ENCODE peak calls at places on chromosomes 4 and X, in ten cellular contexts. One of them, this sample, is unnamed.

GRCh38 chr4:56286763-56287162 is 100.5 kb downstream of the AASDH start:
- DNase-seq in neuronal stem cell: no peak
- DNase-seq in SK-N-SH: no peak
- DNase-seq in psoas muscle: no peak
- DNase-seq in upper lobe of left lung: no peak
- DNase-seq in tibial artery: no peak
- DNase-seq in mucosa of descending colon: no peak
- DNase-seq in mesendoderm: peak; percentile 16
- DNase-seq in cardiac muscle cell: peak; percentile 34
- DNase-seq in lower lobe of right lung: no peak
- DNase-seq in this sample: no peak

GRCh38 chrX:57453901-57454300 is 137.9 kb upstream of the ZXDB start:
- DNase-seq in neuronal stem cell: no peak
- DNase-seq in SK-N-SH: peak; percentile 3
- DNase-seq in psoas muscle: no peak
- DNase-seq in upper lobe of left lung: no peak
- DNase-seq in tibial artery: no peak
- DNase-seq in mucosa of descending colon: no peak
- DNase-seq in mesendoderm: peak; percentile 65
- DNase-seq in cardiac muscle cell: peak; percentile 8
- DNase-seq in lower lobe of right lung: no peak
- DNase-seq in this sample: peak; percentile 47

GRCh38 chr4:108018038-108018883 is 28.6 kb downstream of the HADH start:
- DNase-seq in neuronal stem cell: peak; percentile 82
- DNase-seq in SK-N-SH: peak; percentile 72
- DNase-seq in psoas muscle: peak; percentile 83
- DNase-seq in upper lobe of left lung: no peak
- DNase-seq in tibial artery: peak; percentile 85
- DNase-seq in mucosa of descending colon: no peak
- DNase-seq in mesendoderm: peak; percentile 81
- DNase-seq in cardiac muscle cell: peak; percentile 83
- DNase-seq in lower lobe of right lung: peak; percentile 73
- DNase-seq in this sample: peak; percentile 87

GRCh38 chr4:122500852-122501501 is 44.5 kb upstream of the IL2 start:
- DNase-seq in neuronal stem cell: no peak
- DNase-seq in SK-N-SH: no peak
- DNase-seq in psoas muscle: no peak
- DNase-seq in upper lobe of left lung: no peak
- DNase-seq in tibial artery: no peak
- DNase-seq in mucosa of descending colon: no peak
- DNase-seq in mesendoderm: peak; percentile 5
- DNase-seq in cardiac muscle cell: peak; percentile 85
- DNase-seq in lower lobe of right lung: no peak
- DNase-seq in this sample: no peak

GRCh38 chr4:169270156-169270809 is 473 bp downstream of the SH3RF1 start:
- DNase-seq in neuronal stem cell: no peak
- DNase-seq in SK-N-SH: peak; percentile 87
- DNase-seq in psoas muscle: peak; percentile 81
- DNase-seq in upper lobe of left lung: peak; percentile 92
- DNase-seq in tibial artery: peak; percentile 87
- DNase-seq in mucosa of descending colon: peak; percentile 78
- DNase-seq in mesendoderm: peak; percentile 78
- DNase-seq in cardiac muscle cell: peak; percentile 68
- DNase-seq in lower lobe of right lung: peak; percentile 75
- DNase-seq in this sample: peak; percentile 64

GRCh38 chr4:9898596-9899345 is 117.3 kb downstream of the DRD5 start:
- DNase-seq in neuronal stem cell: peak; percentile 49
- DNase-seq in SK-N-SH: peak; percentile 50
- DNase-seq in psoas muscle: no peak
- DNase-seq in upper lobe of left lung: no peak
- DNase-seq in tibial artery: no peak
- DNase-seq in mucosa of descending colon: no peak
- DNase-seq in mesendoderm: peak; percentile 92
- DNase-seq in cardiac muscle cell: peak; percentile 85
- DNase-seq in lower lobe of right lung: no peak
- DNase-seq in this sample: peak; percentile 60

GRCh38 chrX:134369576-134369975 is 90.4 kb upstream of the HPRT1 start:
- DNase-seq in neuronal stem cell: no peak
- DNase-seq in SK-N-SH: no peak
- DNase-seq in psoas muscle: no peak
- DNase-seq in upper lobe of left lung: no peak
- DNase-seq in tibial artery: no peak
- DNase-seq in mucosa of descending colon: no peak
- DNase-seq in mesendoderm: no peak
- DNase-seq in cardiac muscle cell: no peak
- DNase-seq in lower lobe of right lung: no peak
- DNase-seq in this sample: no peak

GRCh38 chr4:107931775-107932321 is 499 bp downstream of the CYP2U1 start:
- DNase-seq in neuronal stem cell: no peak
- DNase-seq in SK-N-SH: no peak
- DNase-seq in psoas muscle: no peak
- DNase-seq in upper lobe of left lung: peak; percentile 85
- DNase-seq in tibial artery: peak; percentile 68
- DNase-seq in mucosa of descending colon: peak; percentile 66
- DNase-seq in mesendoderm: no peak
- DNase-seq in cardiac muscle cell: no peak
- DNase-seq in lower lobe of right lung: peak; percentile 52
- DNase-seq in this sample: no peak

GRCh38 chr4:101008503-101008902 is 338.8 kb downstream of the PPP3CA start:
- DNase-seq in neuronal stem cell: no peak
- DNase-seq in SK-N-SH: no peak
- DNase-seq in psoas muscle: no peak
- DNase-seq in upper lobe of left lung: no peak
- DNase-seq in tibial artery: no peak
- DNase-seq in mucosa of descending colon: no peak
- DNase-seq in mesendoderm: no peak
- DNase-seq in cardiac muscle cell: no peak
- DNase-seq in lower lobe of right lung: no peak
- DNase-seq in this sample: no peak

GRCh38 chr4:60744767-60745166 is 455.4 kb upstream of the ADGRL3 start:
- DNase-seq in neuronal stem cell: no peak
- DNase-seq in SK-N-SH: no peak
- DNase-seq in psoas muscle: no peak
- DNase-seq in upper lobe of left lung: no peak
- DNase-seq in tibial artery: no peak
- DNase-seq in mucosa of descending colon: no peak
- DNase-seq in mesendoderm: peak; percentile 48
- DNase-seq in cardiac muscle cell: peak; percentile 28
- DNase-seq in lower lobe of right lung: no peak
- DNase-seq in this sample: no peak

GRCh38 chr4:8383016-8383415 is 57.5 kb downstream of the ACOX3 start:
- DNase-seq in neuronal stem cell: no peak
- DNase-seq in SK-N-SH: no peak
- DNase-seq in psoas muscle: peak; percentile 46
- DNase-seq in upper lobe of left lung: no peak
- DNase-seq in tibial artery: no peak
- DNase-seq in mucosa of descending colon: no peak
- DNase-seq in mesendoderm: no peak
- DNase-seq in cardiac muscle cell: no peak
- DNase-seq in lower lobe of right lung: peak; percentile 32
- DNase-seq in this sample: no peak

GRCh38 chr4:173091362-173091761 is 77.2 kb upstream of the GALNT7 start:
- DNase-seq in neuronal stem cell: no peak
- DNase-seq in SK-N-SH: peak; percentile 16
- DNase-seq in psoas muscle: no peak
- DNase-seq in upper lobe of left lung: no peak
- DNase-seq in tibial artery: no peak
- DNase-seq in mucosa of descending colon: no peak
- DNase-seq in mesendoderm: no peak
- DNase-seq in cardiac muscle cell: peak; percentile 2
- DNase-seq in lower lobe of right lung: no peak
- DNase-seq in this sample: no peak

GRCh38 chrX:37755073-37755472 is 24.8 kb upstream of the CYBB start:
- DNase-seq in neuronal stem cell: no peak
- DNase-seq in SK-N-SH: no peak
- DNase-seq in psoas muscle: no peak
- DNase-seq in upper lobe of left lung: no peak
- DNase-seq in tibial artery: no peak
- DNase-seq in mucosa of descending colon: no peak
- DNase-seq in mesendoderm: no peak
- DNase-seq in cardiac muscle cell: no peak
- DNase-seq in lower lobe of right lung: no peak
- DNase-seq in this sample: no peak

GRCh38 chr4:150065740-150066139 is 12.5 kb upstream of the DCLK2 start:
- DNase-seq in neuronal stem cell: no peak
- DNase-seq in SK-N-SH: no peak
- DNase-seq in psoas muscle: no peak
- DNase-seq in upper lobe of left lung: no peak
- DNase-seq in tibial artery: no peak
- DNase-seq in mucosa of descending colon: no peak
- DNase-seq in mesendoderm: no peak
- DNase-seq in cardiac muscle cell: no peak
- DNase-seq in lower lobe of right lung: no peak
- DNase-seq in this sample: no peak

GRCh38 chrX:97366246-97366645 is 482.5 kb downstream of the RPA4 start:
- DNase-seq in neuronal stem cell: no peak
- DNase-seq in SK-N-SH: no peak
- DNase-seq in psoas muscle: no peak
- DNase-seq in upper lobe of left lung: no peak
- DNase-seq in tibial artery: no peak
- DNase-seq in mucosa of descending colon: no peak
- DNase-seq in mesendoderm: no peak
- DNase-seq in cardiac muscle cell: no peak
- DNase-seq in lower lobe of right lung: no peak
- DNase-seq in this sample: no peak

GRCh38 chr4:17447056-17447455 is 64.8 kb downstream of the QDPR start:
- DNase-seq in neuronal stem cell: no peak
- DNase-seq in SK-N-SH: no peak
- DNase-seq in psoas muscle: no peak
- DNase-seq in upper lobe of left lung: no peak
- DNase-seq in tibial artery: no peak
- DNase-seq in mucosa of descending colon: no peak
- DNase-seq in mesendoderm: no peak
- DNase-seq in cardiac muscle cell: no peak
- DNase-seq in lower lobe of right lung: no peak
- DNase-seq in this sample: no peak
- H3K4me1 ChIP-seq in neuronal stem cell: no peaks in the 10 kb centered on the region
- H3K4me1 ChIP-seq in SK-N-SH: peaks cover 4% of the 10 kb centered on the region
- H3K4me1 ChIP-seq in psoas muscle: no peaks in the 10 kb centered on the region
- H3K4me1 ChIP-seq in upper lobe of left lung: peaks cover 7% of the 10 kb centered on the region
- H3K4me1 ChIP-seq in tibial artery: peaks cover 20% of the 10 kb centered on the region
- H3K4me1 ChIP-seq in mucosa of descending colon: no peaks in the 10 kb centered on the region
- H3K4me1 ChIP-seq in mesendoderm: no peaks in the 10 kb centered on the region
- H3K4me1 ChIP-seq in cardiac muscle cell: no peaks in the 10 kb centered on the region
- H3K4me1 ChIP-seq in lower lobe of right lung: no peaks in the 10 kb centered on the region
- H3K4me1 ChIP-seq in this sample: peaks cover 19% of the 10 kb centered on the region

DNA sequence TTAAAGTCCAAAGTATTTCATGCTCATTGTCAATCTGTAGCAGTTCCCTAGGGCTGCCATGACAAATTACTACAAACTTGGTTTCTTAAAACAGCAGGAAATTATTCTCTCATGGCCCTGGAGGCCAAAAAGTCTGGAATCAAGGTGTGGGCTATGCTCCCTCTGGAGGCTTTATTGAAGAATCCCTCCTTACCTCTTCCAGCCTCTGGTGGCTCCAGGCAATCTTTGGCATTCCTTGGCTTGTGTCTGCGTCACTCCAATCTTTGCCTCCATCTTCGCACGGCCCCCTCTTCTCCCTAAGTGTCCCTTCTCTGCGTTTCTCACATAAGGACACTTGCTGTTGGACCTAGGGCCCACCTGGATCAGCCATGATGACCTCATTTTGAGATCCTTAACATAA is 170.4 kb downstream of the SMIM20 start:
- DNase-seq in neuronal stem cell: no peak
- DNase-seq in SK-N-SH: no peak
- DNase-seq in psoas muscle: no peak
- DNase-seq in upper lobe of left lung: no peak
- DNase-seq in tibial artery: no peak
- DNase-seq in mucosa of descending colon: no peak
- DNase-seq in mesendoderm: peak; percentile 55
- DNase-seq in cardiac muscle cell: no peak
- DNase-seq in lower lobe of right lung: no peak
- DNase-seq in this sample: no peak
- H3K4me1 ChIP-seq in neuronal stem cell: no peaks in the 10 kb centered on the region
- H3K4me1 ChIP-seq in SK-N-SH: no peaks in the 10 kb centered on the region
- H3K4me1 ChIP-seq in psoas muscle: peaks cover 44% of the 10 kb centered on the region
- H3K4me1 ChIP-seq in upper lobe of left lung: peaks cover 21% of the 10 kb centered on the region
- H3K4me1 ChIP-seq in tibial artery: peaks cover 23% of the 10 kb centered on the region
- H3K4me1 ChIP-seq in mucosa of descending colon: no peaks in the 10 kb centered on the region
- H3K4me1 ChIP-seq in mesendoderm: no peaks in the 10 kb centered on the region
- H3K4me1 ChIP-seq in cardiac muscle cell: peaks cover 11% of the 10 kb centered on the region
- H3K4me1 ChIP-seq in lower lobe of right lung: peaks cover 32% of the 10 kb centered on the region
- H3K4me1 ChIP-seq in this sample: peaks cover 4% of the 10 kb centered on the region

DNA sequence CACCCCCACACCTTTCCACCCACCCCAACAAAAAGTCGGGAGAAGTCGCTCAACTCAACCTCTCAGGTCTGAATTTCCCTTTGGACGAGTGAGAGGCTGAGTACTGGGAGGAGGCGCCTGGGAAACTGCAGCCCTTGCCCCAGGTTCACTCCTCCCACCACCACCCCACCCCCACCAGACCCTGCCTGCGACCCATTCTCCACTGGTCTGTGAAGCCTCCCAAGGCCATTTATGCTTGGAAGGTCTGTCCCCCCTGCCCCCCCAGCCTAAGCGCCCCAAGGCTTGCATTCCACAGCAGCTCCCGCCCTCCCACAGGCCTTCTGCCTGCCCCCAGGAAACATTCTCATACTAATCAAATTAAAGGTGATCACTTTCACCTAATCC is 27.2 kb downstream of the ELF4 start:
- DNase-seq in neuronal stem cell: no peak
- DNase-seq in SK-N-SH: no peak
- DNase-seq in psoas muscle: peak; percentile 13
- DNase-seq in upper lobe of left lung: no peak
- DNase-seq in tibial artery: no peak
- DNase-seq in mucosa of descending colon: no peak
- DNase-seq in mesendoderm: peak; percentile 56
- DNase-seq in cardiac muscle cell: no peak
- DNase-seq in lower lobe of right lung: no peak
- DNase-seq in this sample: no peak
- H3K4me1 ChIP-seq in neuronal stem cell: peaks cover 2% of the 10 kb centered on the region
- H3K4me1 ChIP-seq in SK-N-SH: no peaks in the 10 kb centered on the region
- H3K4me1 ChIP-seq in psoas muscle: no peaks in the 10 kb centered on the region
- H3K4me1 ChIP-seq in upper lobe of left lung: peaks cover 62% of the 10 kb centered on the region
- H3K4me1 ChIP-seq in tibial artery: peaks cover 24% of the 10 kb centered on the region
- H3K4me1 ChIP-seq in mucosa of descending colon: no peaks in the 10 kb centered on the region
- H3K4me1 ChIP-seq in mesendoderm: peaks cover 3% of the 10 kb centered on the region
- H3K4me1 ChIP-seq in cardiac muscle cell: no peaks in the 10 kb centered on the region
- H3K4me1 ChIP-seq in lower lobe of right lung: peaks cover 49% of the 10 kb centered on the region
- H3K4me1 ChIP-seq in this sample: peaks cover 9% of the 10 kb centered on the region

DNA sequence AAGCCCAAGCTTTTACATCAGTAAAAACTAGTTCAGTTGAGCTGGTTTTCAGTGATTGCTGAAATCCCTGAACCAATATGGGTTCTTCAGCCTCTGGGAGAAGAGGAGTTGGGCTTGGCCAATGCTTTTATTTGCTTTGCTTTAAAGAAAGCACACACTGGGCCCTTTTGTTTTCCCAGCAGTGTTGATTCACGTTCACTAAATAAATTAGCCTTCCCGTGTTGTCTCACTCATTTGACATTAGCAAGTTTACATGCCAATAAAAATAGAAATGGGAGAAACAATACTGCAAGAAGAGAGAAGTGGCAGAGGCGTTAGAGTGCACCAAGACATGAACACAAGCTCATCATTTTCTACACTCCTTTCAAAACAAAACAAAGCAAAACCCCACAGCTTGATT is 136.2 kb downstream of the SHROOM3 start:
- DNase-seq in neuronal stem cell: no peak
- DNase-seq in SK-N-SH: no peak
- DNase-seq in psoas muscle: no peak
- DNase-seq in upper lobe of left lung: no peak
- DNase-seq in tibial artery: no peak
- DNase-seq in mucosa of descending colon: no peak
- DNase-seq in mesendoderm: no peak
- DNase-seq in cardiac muscle cell: no peak
- DNase-seq in lower lobe of right lung: no peak
- DNase-seq in this sample: no peak
- H3K4me1 ChIP-seq in neuronal stem cell: peaks cover 8% of the 10 kb centered on the region
- H3K4me1 ChIP-seq in SK-N-SH: peaks cover 21% of the 10 kb centered on the region
- H3K4me1 ChIP-seq in psoas muscle: peaks cover 11% of the 10 kb centered on the region
- H3K4me1 ChIP-seq in upper lobe of left lung: peaks cover 5% of the 10 kb centered on the region
- H3K4me1 ChIP-seq in tibial artery: peaks cover 36% of the 10 kb centered on the region
- H3K4me1 ChIP-seq in mucosa of descending colon: peaks cover 9% of the 10 kb centered on the region
- H3K4me1 ChIP-seq in mesendoderm: peaks cover 2% of the 10 kb centered on the region
- H3K4me1 ChIP-seq in cardiac muscle cell: peaks cover 33% of the 10 kb centered on the region
- H3K4me1 ChIP-seq in lower lobe of right lung: no peaks in the 10 kb centered on the region
- H3K4me1 ChIP-seq in this sample: peaks cover 24% of the 10 kb centered on the region